ENCODE peak calls at places on chromosome 1, in five cellular contexts. T, C, Q, Y and D are unnamed samples.

GRCh38 chr1:11285883-11286734 is 13.1 kb downstream of the UBIAD1 start:
- DNase-seq in C (no peak), Q (no peak), Y (no peak), T (no peak), D (peak)

GRCh38 chr1:25879675-25880074 is 4.2 kb upstream of the PAQR7 start:
- DNase-seq in Y (no peak), Q (no peak), C (no peak), T (no peak), D (no peak)

GRCh38 chr1:248243204-248243603 is 12.0 kb downstream of the OR2M4 start:
- DNase-seq in Y (no peak), Q (no peak), C (no peak), T (peak), D (peak)

GRCh38 chr1:39266269-39266668 is 61.8 kb downstream of the MACF1 start:
- DNase-seq in Y (no peak), T (no peak), Q (no peak), C (no peak), D (no peak)

GRCh38 chr1:231604276-231604621 is 22.3 kb upstream of the DISC1 start:
- DNase-seq in C (no peak), T (no peak), Y (no peak), Q (no peak), D (no peak)

GRCh38 chr1:30745156-30745833 is 12.3 kb downstream of the LAPTM5 start:
- DNase-seq in T (no peak), Q (no peak), C (no peak), Y (no peak), D (no peak)

GRCh38 chr1:64986903-64987871 is 20.8 kb upstream of the JAK1 start:
- DNase-seq in Y (no peak), Q (no peak), C (no peak), T (peak), D (no peak)

GRCh38 chr1:53878492-53879105 is 11.0 kb downstream of the YIPF1 start:
- DNase-seq in C (peak), Q (no peak), T (peak), Y (no peak), D (no peak)

GRCh38 chr1:243667133-243667532 is 182.9 kb downstream of the AKT3 start:
- DNase-seq in Q (no peak), Y (no peak), C (no peak), T (no peak), D (no peak)

GRCh38 chr1:10776206-10776905 is 20.1 kb downstream of the CASZ1 start:
- DNase-seq in Q (no peak), C (no peak), T (no peak), Y (peak), D (no peak)